ENCODE peak calls at places on chromosomes 2 and 18, in eight cellular contexts. A is GM23248, V is keratinocyte, H is hepatocyte, U is RWPE1, W is tibial artery, D is A549, Y is adrenal gland. K is an unnamed sample.
A peak's percentile ranks its signal among the peaks of the same experiment; 100 is the strongest.

GRCh38 chr2:135960598-135961551 is 24.6 kb downstream of the DARS1 start:
- DNase-seq in U (no peak), Y (no peak), H (peak; percentile 9), V (no peak), W (no peak), D (no peak), A (peak; percentile 23), K (peak; percentile 15)

GRCh38 chr18:44895176-44895798 is 214.6 kb downstream of the SETBP1 start:
- DNase-seq in H (peak; percentile 30), V (peak; percentile 23), A (peak; percentile 52), Y (no peak), U (peak; percentile 36), W (no peak), D (peak; percentile 77), K (no peak)

GRCh38 chr2:97761192-97761591 is 47.8 kb downstream of the ZAP70 start:
- DNase-seq in A (no peak), Y (no peak), H (no peak), U (no peak), V (no peak), D (no peak), W (no peak), K (no peak)

GRCh38 chr2:24818721-24819167 is 25.5 kb downstream of the CENPO start:
- DNase-seq in V (no peak), W (no peak), U (no peak), H (no peak), D (no peak), Y (peak; percentile 72), A (peak; percentile 33), K (no peak)

GRCh38 chr2:67662222-67662621 is 265.1 kb downstream of the ETAA1 start:
- DNase-seq in A (no peak), U (no peak), V (no peak), D (no peak), W (no peak), H (no peak), Y (no peak), K (no peak)

GRCh38 chr2:230307485-230307884 is 19.5 kb upstream of the SP140L start:
- DNase-seq in U (no peak), W (no peak), A (no peak), V (no peak), Y (no peak), H (no peak), D (no peak), K (no peak)

GRCh38 chr2:133591164-133591563 is 22.9 kb upstream of the NCKAP5 start:
- DNase-seq in D (no peak), W (peak; percentile 70), H (peak; percentile 38), U (no peak), V (no peak), A (peak; percentile 30), Y (no peak), K (no peak)

GRCh38 chr2:29587791-29588190 is 333.6 kb downstream of the ALK start:
- DNase-seq in V (no peak), D (no peak), W (no peak), A (peak; percentile 25), H (no peak), U (no peak), Y (no peak), K (no peak)

GRCh38 chr18:47490882-47491281 is 239.4 kb upstream of the SKOR2 start:
- DNase-seq in A (no peak), W (no peak), H (no peak), U (no peak), D (no peak), V (no peak), Y (no peak), K (no peak)

DNA sequence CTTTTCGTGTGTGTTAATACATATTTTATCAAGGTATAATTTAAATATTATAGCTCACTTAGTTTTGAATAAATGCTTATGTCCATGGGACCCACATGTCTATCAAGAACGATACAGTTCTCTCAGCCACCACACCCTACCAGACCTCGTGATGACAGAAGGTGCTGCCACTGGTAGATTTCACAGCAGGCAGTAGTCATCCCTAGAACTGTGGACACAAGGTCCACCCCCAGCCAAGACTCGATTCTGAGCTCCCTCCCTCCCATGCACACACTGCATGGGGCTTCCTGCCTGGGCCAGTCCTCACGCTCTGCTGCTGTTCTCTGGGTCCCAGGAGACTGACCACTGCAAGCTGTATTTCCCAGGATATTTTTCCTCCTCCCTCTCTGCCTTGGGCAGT is 26.5 kb upstream of the CREB1 start:
- DNase-seq in A (peak; percentile 64), W (no peak), V (no peak), Y (no peak), U (no peak), D (no peak), H (no peak), K (no peak)
- H3K27ac ChIP-seq in A (peak overlapping the region; percentile 90), W (no peak overlapping the region), V (no peak overlapping the region), Y (no peak overlapping the region), U (no peak overlapping the region), D (peak overlapping the region; percentile 52), H (no peak overlapping the region), K (no peak overlapping the region)

DNA sequence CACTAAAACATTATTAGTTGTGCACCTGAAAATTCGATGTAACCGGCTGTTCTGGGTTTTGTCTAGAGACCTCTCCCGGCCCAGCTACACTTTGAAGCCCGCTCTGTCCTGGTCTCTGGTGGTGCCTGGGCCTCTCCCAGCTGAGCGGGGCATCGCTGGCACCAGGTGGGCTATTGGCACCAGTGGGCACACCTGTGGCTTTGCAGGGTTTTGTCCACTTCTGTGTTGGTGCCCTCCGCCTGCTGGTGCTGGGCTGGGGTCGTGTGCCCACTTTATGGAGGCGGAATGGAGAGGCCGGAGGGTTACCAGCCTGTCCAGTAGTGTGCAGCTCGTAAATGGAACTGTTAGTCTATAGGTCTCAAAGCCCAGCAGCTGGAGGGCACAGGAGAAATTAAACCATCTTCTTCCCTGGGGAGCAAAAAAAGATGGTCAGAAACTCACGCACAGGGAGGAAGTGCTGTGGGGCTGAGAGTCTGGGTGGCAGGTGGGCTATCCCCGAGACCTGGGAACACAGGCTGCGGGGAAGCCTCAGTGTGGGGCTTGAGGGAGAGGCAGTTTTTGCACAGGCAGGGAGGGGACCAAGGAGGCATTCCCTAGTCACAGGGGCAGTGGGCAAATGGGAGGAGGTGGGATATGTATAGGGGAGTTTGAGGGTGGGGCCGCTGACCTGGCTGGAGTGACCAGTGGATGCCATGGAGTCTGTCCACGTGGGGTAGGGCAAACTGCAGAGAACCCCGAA is 30.4 kb downstream of the SH3BP4 start:
- DNase-seq in U (no peak), D (no peak), V (no peak), H (no peak), Y (no peak), A (no peak), W (no peak), K (no peak)
- H3K27ac ChIP-seq in U (peak overlapping the region; percentile 91), D (peak overlapping the region; percentile 96), V (no peak overlapping the region), H (peak overlapping the region; percentile 89), Y (peak overlapping the region; percentile 78), A (peak overlapping the region; percentile 98), W (peak overlapping the region; percentile 53), K (no peak overlapping the region)

GRCh38 chr2:118386636-118387302 is 298.5 kb downstream of the INSIG2 start:
- DNase-seq in A (peak; percentile 98), D (peak; percentile 35), H (no peak), W (no peak), V (peak; percentile 74), U (peak; percentile 89), Y (no peak), K (no peak)

GRCh38 chr2:118387509-118387908 is 299.2 kb downstream of the INSIG2 start:
- DNase-seq in H (no peak), Y (no peak), W (no peak), U (peak; percentile 56), V (peak; percentile 66), D (peak; percentile 21), A (peak; percentile 81), K (no peak)

DNA sequence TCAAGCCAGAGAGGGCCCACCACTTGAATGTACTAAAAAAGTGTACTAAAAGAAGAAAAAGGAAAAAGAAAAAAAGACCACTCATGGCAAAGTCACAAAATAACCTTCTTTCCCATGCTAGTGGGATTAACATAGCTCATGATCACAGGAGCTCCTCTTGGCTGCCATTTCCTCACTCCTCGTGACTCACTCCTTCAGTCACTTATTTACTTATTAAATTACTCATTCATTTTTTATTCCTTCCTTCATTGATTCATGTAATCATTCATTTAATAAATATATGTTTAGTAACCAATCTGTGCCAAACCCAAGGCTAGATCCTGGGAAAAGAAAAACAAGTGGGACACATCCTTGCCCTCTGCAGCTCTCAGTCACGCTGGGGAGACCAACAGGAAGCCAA is 300.5 kb downstream of the INSIG2 start:
- DNase-seq in A (peak; percentile 86), Y (no peak), U (peak; percentile 54), V (no peak), D (peak; percentile 33), H (no peak), W (no peak), K (no peak)
- H3K27ac ChIP-seq in A (peak overlapping the region; percentile 89), Y (no peak overlapping the region), U (no peak overlapping the region), V (no peak overlapping the region), D (peak overlapping the region; percentile 70), H (no peak overlapping the region), W (no peak overlapping the region), K (no peak overlapping the region)

GRCh38 chr2:46444732-46445131 is 34.6 kb upstream of the TMEM247 start:
- DNase-seq in A (no peak), Y (no peak), W (no peak), D (no peak), U (no peak), V (no peak), H (no peak), K (no peak)
- H3K27ac ChIP-seq in A (no peak overlapping the region), Y (no peak overlapping the region), W (no peak overlapping the region), D (no peak overlapping the region), U (no peak overlapping the region), V (no peak overlapping the region), H (no peak overlapping the region), K (no peak overlapping the region)

GRCh38 chr2:219572237-219573001 is at the start of gene INHA:
- DNase-seq in U (no peak), W (no peak), A (no peak), D (no peak), Y (no peak), H (no peak), V (no peak), K (no peak)
- H3K27ac ChIP-seq in U (peak within 1 kb of the TSS; percentile 77), W (peak within 1 kb of the TSS; percentile 87), A (peak within 1 kb of the TSS; percentile 23), D (peak within 1 kb of the TSS; percentile 95), Y (peak within 1 kb of the TSS; percentile 96), H (peak within 1 kb of the TSS; percentile 88), V (no peak within 1 kb of the TSS), K (no peak within 1 kb of the TSS)

GRCh38 chr2:169476459-169476858 is 2.8 kb upstream of the BBS5 start:
- DNase-seq in Y (no peak), U (peak; percentile 36), V (no peak), W (no peak), H (no peak), A (peak; percentile 19), D (peak; percentile 17), K (no peak)
- H3K27ac ChIP-seq in Y (no peak overlapping the region), U (no peak overlapping the region), V (no peak overlapping the region), W (no peak overlapping the region), H (no peak overlapping the region), A (no peak overlapping the region), D (no peak overlapping the region), K (no peak overlapping the region)

GRCh38 chr18:75208836-75209128 is 157 bp downstream of the PTGR3 start:
- DNase-seq in A (no peak), U (no peak), V (no peak), D (no peak), W (no peak), H (no peak), Y (peak; percentile 49), K (no peak)
- H3K27ac ChIP-seq in A (peak overlapping the region; percentile 78), U (peak overlapping the region; percentile 100), V (peak overlapping the region; percentile 82), D (peak overlapping the region; percentile 99), W (peak overlapping the region; percentile 97), H (peak overlapping the region; percentile 99), Y (peak overlapping the region; percentile 99), K (no peak overlapping the region)

K was measured in neural progenitor cell.